ENCODE peak calls at places on chromosome 4, in eight cellular contexts. T, A, E, R, S, C, Z and N are unnamed samples.

GRCh38 chr4:95167809-95168208 is 381.0 kb downstream of the UNC5C start:
- DNase-seq in E (no peak), T (peak), R (no peak), C (no peak), Z (no peak), A (no peak), S (no peak), N (no peak)

GRCh38 chr4:97646997-97647396 is 496.3 kb downstream of the STPG2 start:
- DNase-seq in A (no peak), C (no peak), R (no peak), E (peak), Z (no peak), T (no peak), S (no peak), N (no peak)

GRCh38 chr4:10926025-10926424 is 241.5 kb upstream of the CLNK start:
- DNase-seq in C (no peak), R (no peak), S (no peak), T (no peak), E (no peak), Z (no peak), A (no peak), N (no peak)

GRCh38 chr4:143558823-143559756 is 45.6 kb downstream of the SMARCA5 start:
- DNase-seq in E (peak), A (peak), T (no peak), S (peak), C (peak), Z (peak), R (peak), N (peak)

GRCh38 chr4:129545599-129546278 is 449.8 kb downstream of the C4orf33 start:
- DNase-seq in R (peak), Z (peak), T (peak), E (peak), S (no peak), A (peak), C (no peak), N (no peak)

GRCh38 chr4:112550728-112551127 is 34.7 kb upstream of the NEUROG2 start:
- DNase-seq in C (no peak), E (peak), Z (peak), A (no peak), R (no peak), S (peak), T (no peak), N (no peak)

GRCh38 chr4:98662619-98663225 is 4.3 kb upstream of the TSPAN5 start:
- DNase-seq in A (no peak), Z (no peak), E (peak), C (no peak), S (peak), T (peak), R (peak), N (peak)

GRCh38 chr4:147940144-147940543 is 208.3 kb downstream of the ARHGAP10 start:
- DNase-seq in C (no peak), S (no peak), R (no peak), T (no peak), Z (no peak), E (no peak), A (no peak), N (no peak)

GRCh38 chr4:113976937-113977855 is 2.3 kb downstream of the ARSJ start:
- DNase-seq in C (no peak), A (no peak), S (peak), R (no peak), E (no peak), Z (no peak), T (no peak), N (no peak)

GRCh38 chr4:26441110-26441509 is 49.2 kb downstream of the CCKAR start:
- DNase-seq in R (no peak), C (no peak), S (peak), A (no peak), Z (peak), T (no peak), E (no peak), N (no peak)

GRCh38 chr4:88007304-88008132 is at the start of gene PKD2:
- DNase-seq in Z (peak), E (peak), R (peak), S (peak), C (peak), T (peak), A (peak), N (peak)

GRCh38 chr4:1751919-1752283 is 30.6 kb downstream of the TACC3 start:
- DNase-seq in E (no peak), A (no peak), T (no peak), Z (no peak), S (no peak), R (no peak), C (no peak), N (no peak)

GRCh38 chr4:47705326-47705981 is 132.4 kb downstream of the CORIN start:
- DNase-seq in Z (peak), C (no peak), S (peak), T (peak), A (no peak), R (no peak), E (peak), N (no peak)

GRCh38 chr4:48687313-48687712 is 92.8 kb downstream of the FRYL start:
- DNase-seq in A (no peak), T (no peak), Z (no peak), C (no peak), R (no peak), E (no peak), S (no peak), N (no peak)

GRCh38 chr4:141346144-141346543 is 125.4 kb downstream of the ZNF330 start:
- DNase-seq in A (no peak), S (peak), C (peak), T (peak), R (peak), Z (peak), E (peak), N (no peak)

GRCh38 chr4:124206779-124207605 is 505.5 kb downstream of the ANKRD50 start:
- DNase-seq in T (peak), S (peak), A (no peak), E (peak), Z (peak), C (no peak), R (no peak), N (no peak)

GRCh38 chr4:992297-993110 is 700 bp downstream of the SLC26A1 start:
- DNase-seq in T (peak), E (peak), A (peak), S (peak), Z (no peak), R (no peak), C (peak), N (peak)

GRCh38 chr4:4328206-4328605 is 38.2 kb downstream of the ZBTB49 start:
- DNase-seq in R (no peak), T (no peak), E (no peak), S (no peak), C (no peak), A (no peak), Z (no peak), N (no peak)

GRCh38 chr4:48767055-48767454 is 13.0 kb downstream of the FRYL start:
- DNase-seq in R (no peak), S (no peak), T (no peak), Z (no peak), A (no peak), E (no peak), C (no peak), N (no peak)

GRCh38 chr4:168942985-168943384 is 67.1 kb downstream of the CBR4 start:
- DNase-seq in Z (peak), R (peak), S (no peak), E (peak), A (no peak), C (no peak), T (peak), N (no peak)

GRCh38 chr4:54066718-54067129 is 2.3 kb upstream of the CHIC2 start:
- DNase-seq in R (no peak), Z (no peak), C (no peak), T (no peak), S (no peak), E (no peak), A (peak), N (no peak)